ENCODE peak calls at places on chromosomes 2 and 18, in four cellular contexts. C is HL-60, I is GM12891, H is GM12878. E is an unnamed sample.

GRCh38 chr2:30675758-30676157 is 131.5 kb downstream of the CAPN13 start:
- DNase-seq in C (no peak), I (no peak), H (no peak), E (no peak)

GRCh38 chr18:47260138-47260923 is 8.9 kb upstream of the SKOR2 start:
- DNase-seq in C (peak), I (no peak), H (no peak), E (peak)

GRCh38 chr18:77063256-77063655 is 69.3 kb downstream of the MBP start:
- DNase-seq in C (peak), I (peak), H (peak), E (no peak)

GRCh38 chr2:42371621-42372473 is 10.8 kb upstream of the COX7A2L start:
- DNase-seq in C (no peak), I (no peak), H (no peak), E (no peak)

GRCh38 chr2:121790276-121790956 is 35.0 kb downstream of the TSN start:
- DNase-seq in C (no peak), I (no peak), H (no peak), E (peak)

GRCh38 chr2:240959214-240959940 is 39.0 kb upstream of the SNED1 start:
- DNase-seq in C (no peak), I (peak), H (no peak), E (no peak)

GRCh38 chr2:207395535-207396251 is 134.1 kb upstream of the CREB1 start:
- DNase-seq in C (no peak), I (no peak), H (no peak), E (no peak)

GRCh38 chr2:190553254-190553653 is 18.7 kb upstream of the NEMP2 start:
- DNase-seq in C (no peak), I (no peak), H (no peak), E (no peak)

GRCh38 chr2:232230557-232230956 is 148.0 kb upstream of the ALPP start:
- DNase-seq in C (peak), I (no peak), H (no peak), E (peak)

GRCh38 chr2:193695367-193695766 is 1500.6 kb upstream of the TMEFF2 start:
- DNase-seq in C (no peak), I (no peak), H (no peak), E (no peak)

GRCh38 chr2:42492691-42493467 is 903 bp downstream of the KCNG3 start:
- DNase-seq in C (no peak), I (no peak), H (no peak), E (no peak)

GRCh38 chr2:187862715-187863114 is 308.5 kb upstream of the TFPI start:
- DNase-seq in C (no peak), I (no peak), H (no peak), E (no peak)

GRCh38 chr18:44781890-44782289 is 101.2 kb downstream of the SETBP1 start:
- DNase-seq in C (no peak), I (no peak), H (no peak), E (no peak)

GRCh38 chr2:226835420-226835795 is 446 bp upstream of the RHBDD1 start:
- DNase-seq in C (no peak), I (no peak), H (no peak), E (peak)
- TF ChIP-seq SPI1 in C (no peak), I (no peak), H (no peak), E (no peak)

DNA sequence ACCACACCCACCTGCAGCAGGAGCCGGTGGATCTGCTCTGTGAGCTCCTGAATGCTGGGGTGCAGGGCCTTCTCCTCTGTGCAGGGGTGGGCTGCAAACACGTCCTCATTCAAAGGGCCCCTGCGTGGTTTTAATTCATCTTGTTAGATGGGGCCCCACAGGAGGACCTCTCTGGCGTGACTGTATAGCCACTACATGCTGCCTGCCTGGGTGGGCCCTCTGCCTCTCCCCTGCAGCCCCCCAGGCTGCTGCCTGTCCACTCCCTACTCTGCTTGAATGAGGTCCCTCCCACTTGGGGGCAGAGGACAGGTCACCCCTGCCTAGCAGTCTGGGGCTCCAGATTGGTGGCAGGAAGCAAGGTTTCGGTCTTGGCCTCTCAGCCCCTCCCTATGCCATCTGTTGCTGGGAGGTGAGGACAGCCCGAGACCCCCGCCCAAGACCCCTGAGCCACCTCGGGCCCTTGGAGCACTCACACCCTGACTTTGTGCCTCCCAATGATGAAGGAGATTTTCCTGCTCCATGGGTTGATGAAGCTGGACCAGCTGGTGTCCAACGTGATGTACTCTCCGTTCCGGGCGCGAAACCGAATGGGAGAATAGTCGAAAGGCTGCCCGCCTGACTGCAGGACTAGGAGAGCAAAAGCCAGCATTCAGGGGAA is 22.0 kb upstream of the HES6 start:
- DNase-seq in C (no peak), I (no peak), H (no peak), E (no peak)
- TF ChIP-seq SPI1 in C (no peak), I (no peak), H (no peak), E (no peak)

GRCh38 chr2:86453838-86454237 is 12.7 kb downstream of the KDM3A start:
- DNase-seq in C (no peak), I (no peak), H (no peak), E (no peak)
- TF ChIP-seq SPI1 in C (no peak), I (no peak), H (no peak), E (no peak)

DNA sequence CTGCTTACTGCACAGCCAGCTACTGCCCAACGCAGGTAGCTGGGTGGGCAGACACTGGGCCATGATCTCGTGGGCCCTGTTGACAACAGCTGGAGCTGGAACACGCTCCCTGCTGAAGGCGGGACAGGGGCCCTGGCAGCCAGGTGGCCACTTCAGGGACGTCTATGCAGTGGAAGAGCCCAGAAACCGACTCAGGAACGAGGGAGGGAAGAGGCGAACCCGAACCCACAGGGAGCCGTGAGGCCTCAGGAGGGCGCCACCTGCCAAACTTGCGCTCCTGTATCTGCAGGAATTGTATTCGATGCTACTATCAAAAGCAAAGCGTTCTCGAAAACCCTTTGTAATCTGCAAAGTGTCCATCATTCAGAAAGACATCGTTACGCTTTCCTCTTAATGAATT is 198.4 kb downstream of the EIPR1 start:
- DNase-seq in C (no peak), I (no peak), H (no peak), E (peak)
- TF ChIP-seq SPI1 in C (no peak), I (no peak), H (no peak), E (no peak)

DNA sequence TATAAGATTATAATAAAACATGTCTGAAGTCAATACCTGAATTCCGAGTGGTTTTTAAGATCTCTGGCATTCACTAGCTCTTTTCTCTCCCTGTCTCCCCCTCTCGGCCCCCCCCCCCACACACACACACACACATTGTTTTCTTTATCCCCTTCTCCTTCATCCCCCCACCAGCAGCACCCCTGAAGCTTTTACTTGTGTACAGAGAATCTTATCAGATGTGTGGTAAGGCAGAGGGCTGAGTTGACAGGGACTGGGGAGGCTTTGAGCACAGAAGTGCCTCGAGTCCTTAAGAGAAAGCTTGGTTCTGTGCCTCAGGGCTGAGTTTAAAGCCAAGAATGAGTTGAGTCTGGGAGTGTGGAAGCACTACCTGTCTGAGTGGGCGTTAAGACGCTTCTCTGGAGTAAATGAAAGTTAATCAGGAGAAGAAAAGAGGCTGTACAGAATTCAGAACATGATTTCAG is 2.6 kb downstream of the ID2 start:
- DNase-seq in C (no peak), I (no peak), H (peak), E (peak)
- TF ChIP-seq SPI1 in C (no peak), I (no peak), H (no peak), E (no peak)

DNA sequence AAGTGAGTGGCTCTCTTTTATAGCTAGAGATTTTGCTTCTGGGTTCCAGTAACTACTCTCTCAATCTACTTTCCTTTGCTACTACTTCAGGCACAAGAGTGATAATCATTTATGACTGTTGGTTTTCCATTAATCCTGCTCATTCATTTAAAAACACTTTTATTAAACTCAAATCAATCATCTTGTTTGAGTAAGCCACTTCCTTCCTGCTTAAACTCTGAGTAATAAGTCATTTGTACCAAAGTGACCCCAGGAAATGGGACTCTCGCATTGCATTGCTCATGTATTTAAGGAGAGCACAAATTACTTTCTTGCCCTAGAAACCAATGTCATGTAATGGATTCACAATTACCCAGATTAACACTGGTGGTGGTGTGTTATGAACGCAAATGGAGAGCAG is 270.8 kb upstream of the HNMT start:
- DNase-seq in C (no peak), I (no peak), H (no peak), E (no peak)
- TF ChIP-seq SPI1 in C (no peak), I (no peak), H (no peak), E (no peak)

GRCh38 chr2:128440666-128441340 is 122.1 kb upstream of the HS6ST1 start:
- DNase-seq in C (no peak), I (no peak), H (no peak), E (no peak)

GRCh38 chr2:128439231-128440086 is 120.8 kb upstream of the HS6ST1 start:
- DNase-seq in C (no peak), I (no peak), H (no peak), E (no peak)

GRCh38 chr2:128441341-128442052 is 122.8 kb upstream of the HS6ST1 start:
- DNase-seq in C (no peak), I (no peak), H (no peak), E (no peak)

GRCh38 chr2:128438586-128438985 is 119.9 kb upstream of the HS6ST1 start:
- DNase-seq in C (no peak), I (no peak), H (no peak), E (no peak)

GRCh38 chr2:128440087-128440665 is 121.5 kb upstream of the HS6ST1 start:
- DNase-seq in C (no peak), I (no peak), H (no peak), E (no peak)
- TF ChIP-seq SPI1 in C (no peak), I (no peak), H (no peak), E (no peak)

GRCh38 chr18:72984290-72984689 is 116.5 kb upstream of the NETO1 start:
- DNase-seq in C (no peak), I (no peak), H (no peak), E (no peak)
- TF ChIP-seq SPI1 in C (no peak), I (no peak), H (no peak), E (no peak)

DNA sequence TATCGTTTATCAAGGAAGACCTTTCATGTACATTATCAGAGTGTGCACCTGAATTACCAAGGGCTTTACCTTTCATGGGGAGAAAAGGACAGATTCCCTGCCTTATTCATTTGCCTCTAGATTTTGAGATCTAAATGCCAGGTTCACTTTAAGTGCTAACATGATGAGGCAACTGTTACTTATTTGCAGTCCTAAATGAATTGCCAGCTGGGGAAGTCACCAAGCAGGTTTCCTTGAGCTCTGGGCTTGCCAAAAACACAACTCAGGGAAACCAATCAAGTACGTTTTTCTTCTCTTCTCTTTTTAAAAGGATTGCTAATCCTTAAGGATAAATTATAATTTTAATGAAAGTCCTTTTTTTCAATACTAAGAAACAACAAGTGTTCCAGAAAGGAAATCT is 70.6 kb downstream of the RTN4 start:
- DNase-seq in C (no peak), I (no peak), H (no peak), E (no peak)
- TF ChIP-seq SPI1 in C (no peak), I (no peak), H (no peak), E (no peak)